ENCODE peak calls at places on chromosomes 7 and 10, in six cellular contexts. S is fibroblast of the aortic adventitia; X is spleen; M is uterus; K is CD4-positive, alpha-beta T cell; F is MCF 10A. O is an unnamed sample.

GRCh38 chr7:158680754-158681153 is 23.9 kb downstream of the NCAPG2 start:
- DNase-seq in K (no peak), M (no peak), S (no peak), X (no peak), F (no peak), O (no peak)

GRCh38 chr10:71220689-71221540 is 8.5 kb downstream of the UNC5B start:
- DNase-seq in M (no peak), S (no peak), X (peak; percentile 29), F (no peak), K (no peak), O (no peak)

GRCh38 chr10:84140036-84140379 is 699 bp downstream of the GHITM start:
- DNase-seq in K (no peak), X (peak; percentile 78), S (peak; percentile 66), F (peak; percentile 9), M (no peak), O (no peak)

GRCh38 chr7:30411173-30411572 is 67.4 kb downstream of the NOD1 start:
- DNase-seq in S (no peak), F (no peak), X (no peak), M (no peak), K (no peak), O (no peak)

GRCh38 chr7:90412458-90413184 is 9.4 kb downstream of the CLDN12 start:
- DNase-seq in S (no peak), X (no peak), K (peak; percentile 6), F (peak; percentile 48), M (no peak), O (no peak)

GRCh38 chr7:2399848-2400587 is 3.4 kb upstream of the CHST12 start:
- DNase-seq in S (peak; percentile 98), F (peak; percentile 92), K (no peak), X (no peak), M (peak; percentile 83), O (no peak)

GRCh38 chr7:55439627-55440026 is 74.5 kb downstream of the LANCL2 start:
- DNase-seq in K (no peak), M (no peak), S (peak; percentile 20), F (no peak), X (no peak), O (no peak)

GRCh38 chr7:36875794-36876193 is 151.5 kb upstream of the AOAH start:
- DNase-seq in S (no peak), M (no peak), X (no peak), K (no peak), F (no peak), O (no peak)

GRCh38 chr7:100641860-100642533 is 645 bp upstream of the TFR2 start:
- DNase-seq in F (no peak), M (no peak), S (no peak), K (no peak), X (no peak), O (no peak)

GRCh38 chr10:51010977-51011376 is 63.3 kb upstream of the PRKG1 start:
- DNase-seq in X (no peak), K (no peak), S (peak; percentile 80), M (no peak), F (peak; percentile 55), O (no peak)

GRCh38 chr10:119667562-119668328 is 16.6 kb downstream of the BAG3 start:
- DNase-seq in X (no peak), K (no peak), F (peak; percentile 98), S (peak; percentile 97), M (peak; percentile 56), O (no peak)

GRCh38 chr7:147062897-147063296 is 946.3 kb downstream of the CNTNAP2 start:
- DNase-seq in X (no peak), S (no peak), K (no peak), M (no peak), F (no peak), O (no peak)

GRCh38 chr7:128217030-128217805 is 23.9 kb upstream of the LEP start:
- DNase-seq in M (no peak), K (no peak), X (peak; percentile 87), S (peak; percentile 70), F (peak; percentile 97), O (no peak)

GRCh38 chr10:43404675-43405221 is 4.2 kb downstream of the HNRNPF start:
- DNase-seq in F (no peak), M (no peak), X (no peak), S (no peak), K (no peak), O (no peak)

GRCh38 chr10:30705086-30705624 is 75.6 kb upstream of the LYZL2 start:
- DNase-seq in F (no peak), M (no peak), S (no peak), X (no peak), K (peak; percentile 35), O (peak; percentile 40)

GRCh38 chr10:78585952-78586351 is 482.8 kb upstream of the ZMIZ1 start:
- DNase-seq in M (no peak), F (no peak), X (no peak), S (no peak), K (no peak), O (no peak)

GRCh38 chr10:118447478-118447877 is 105.4 kb upstream of the FAM204A start:
- DNase-seq in X (no peak), M (peak; percentile 51), S (peak; percentile 25), F (peak; percentile 35), K (no peak), O (no peak)

GRCh38 chr10:13105184-13105583 is 5.2 kb downstream of the OPTN start:
- DNase-seq in S (peak; percentile 23), K (no peak), M (no peak), F (no peak), X (no peak), O (no peak)

GRCh38 chr7:127066974-127067373 is 185.8 kb downstream of the GRM8 start:
- DNase-seq in M (no peak), F (peak; percentile 27), X (no peak), K (no peak), S (no peak), O (no peak)

GRCh38 chr7:37705976-37706375 is 22.4 kb downstream of the GPR141 start:
- DNase-seq in M (no peak), S (no peak), X (no peak), F (no peak), K (no peak), O (no peak)

GRCh38 chr7:53272081-53272480 is 236.6 kb downstream of the POM121L12 start:
- DNase-seq in S (no peak), F (no peak), M (no peak), X (no peak), K (no peak), O (no peak)

GRCh38 chr10:79436066-79436849 is 9.2 kb downstream of the ZCCHC24 start:
- DNase-seq in X (peak; percentile 70), S (no peak), K (no peak), F (no peak), M (no peak), O (no peak)

DNA sequence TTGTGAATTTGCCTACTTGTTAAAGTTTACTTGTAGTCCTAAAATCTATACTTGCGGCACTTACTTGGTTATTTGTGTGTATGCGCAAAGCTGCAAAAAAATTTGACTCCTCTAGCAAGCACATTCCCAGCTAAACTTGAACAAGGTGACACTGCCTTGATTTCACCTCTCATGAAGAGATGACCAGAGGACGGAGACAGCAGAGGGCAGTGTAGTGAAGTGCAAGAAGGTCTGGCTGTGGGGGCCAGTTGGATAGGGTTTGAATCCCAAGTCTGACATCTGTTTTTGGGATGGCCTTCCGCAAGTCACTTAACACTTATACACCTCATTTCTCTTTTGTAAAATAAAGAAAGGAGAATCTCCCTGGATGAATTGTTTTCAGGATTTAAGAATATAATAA is 15.7 kb downstream of the SLK start:
- DNase-seq in F (peak; percentile 42), K (no peak), S (no peak), X (no peak), M (no peak), O (no peak)
- TF ChIP-seq CTCF in F (no peak), K (no peak), S (no peak), X (no peak), M (no peak), O (no peak)

GRCh38 chr7:44066494-44067063 is 1.2 kb upstream of the PGAM2 start:
- DNase-seq in M (no peak), X (peak; percentile 76), F (no peak), K (no peak), S (no peak), O (no peak)

GRCh38 chr7:44066111-44066460 is 719 bp upstream of the PGAM2 start:
- DNase-seq in X (no peak), M (no peak), K (no peak), F (no peak), S (no peak), O (no peak)

GRCh38 chr7:44065431-44066110 is at the start of gene PGAM2:
- DNase-seq in S (no peak), X (peak; percentile 79), K (no peak), F (no peak), M (no peak), O (no peak)

GRCh38 chr7:44068054-44068453 is 2.7 kb upstream of the PGAM2 start:
- DNase-seq in X (peak; percentile 69), F (no peak), K (no peak), M (no peak), S (no peak), O (no peak)

DNA sequence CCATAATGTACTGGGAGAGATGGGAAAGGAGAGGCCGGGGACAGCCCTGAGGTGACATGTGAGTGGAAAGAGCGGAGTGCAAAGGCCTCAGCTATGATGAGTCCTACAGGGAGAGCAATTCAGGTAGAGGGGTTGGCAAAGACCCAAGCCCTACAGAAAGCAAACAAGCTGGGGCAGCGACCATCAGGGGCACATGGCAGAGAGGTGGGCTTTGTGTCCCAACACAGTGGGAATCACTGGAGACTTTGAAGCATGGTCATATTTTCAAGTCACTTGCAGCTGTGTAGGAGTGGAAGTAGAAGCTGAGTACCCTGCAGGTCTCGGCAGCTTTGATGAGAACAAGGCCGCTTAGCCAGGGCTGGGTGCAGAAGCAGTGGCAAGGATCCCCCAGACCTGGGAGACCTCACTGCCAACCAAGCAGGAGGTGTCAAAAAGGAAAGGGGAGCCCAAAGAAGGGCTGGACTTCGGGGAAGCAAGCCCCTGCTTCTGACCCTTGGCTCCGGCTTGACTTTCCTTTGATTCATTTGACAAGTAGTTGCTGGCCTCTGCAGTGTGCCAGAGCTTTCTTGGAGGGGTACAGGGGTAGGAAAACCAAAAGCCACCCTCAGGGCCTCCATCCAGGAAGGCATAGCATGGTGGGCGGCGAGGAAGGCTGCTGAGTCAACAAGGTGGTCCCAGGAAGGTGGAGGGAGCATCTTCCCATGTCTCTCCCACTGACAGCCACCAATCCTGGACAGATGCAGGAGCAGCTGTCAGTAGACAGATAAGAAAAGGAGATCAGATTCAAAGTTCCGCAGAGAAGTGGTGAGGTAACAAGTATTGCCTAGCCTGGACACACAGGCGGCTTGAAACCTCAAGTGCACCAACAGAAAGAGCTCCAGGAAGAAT is 1.9 kb upstream of the PGAM2 start:
- DNase-seq in S (no peak), M (no peak), X (peak; percentile 69), F (no peak), K (no peak), O (no peak)
- TF ChIP-seq CTCF in S (no peak), M (no peak), X (no peak), F (no peak), K (no peak), O (no peak)

GRCh38 chr10:18583575-18584270 is 67.7 kb downstream of the NSUN6 start:
- DNase-seq in S (peak; percentile 22), M (no peak), X (no peak), K (no peak), F (peak; percentile 5), O (no peak)
- TF ChIP-seq CTCF in S (peak; percentile 22), M (no peak), X (no peak), K (peak; percentile 29), F (peak; percentile 19), O (no peak)

DNA sequence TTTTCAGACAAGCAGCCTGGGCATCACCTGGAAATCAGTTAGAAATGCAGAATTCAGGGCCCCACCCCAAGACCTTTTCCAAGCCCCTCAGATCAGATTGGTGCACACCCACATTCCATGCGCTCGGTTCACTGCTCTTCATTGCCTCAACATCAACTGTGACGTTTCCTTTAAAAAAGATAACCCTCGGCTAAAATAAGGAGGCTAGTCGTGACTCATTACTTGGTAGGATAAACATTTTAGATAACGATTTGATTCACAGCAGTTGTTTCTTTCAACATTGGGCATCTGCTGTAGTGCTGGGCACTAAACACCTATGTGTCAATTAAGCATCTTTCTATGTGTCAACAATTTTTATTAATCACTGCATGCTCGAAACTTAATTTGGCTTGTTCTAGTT is 191.1 kb upstream of the LRGUK start:
- DNase-seq in S (peak; percentile 67), F (peak; percentile 11), X (no peak), K (no peak), M (no peak), O (no peak)
- TF ChIP-seq CTCF in S (no peak), F (no peak), X (no peak), K (no peak), M (no peak), O (no peak)

O was measured in activated B cell treated with CpG ODN at 0.5 μM for 24 hours.